ENCODE peak calls at places on chromosomes 6 and 20, in seven cellular contexts. D, H, B, Q, U, X and M are unnamed samples.
A peak's percentile ranks its signal among the peaks of the same experiment; 100 is the strongest.

GRCh38 chr6:31575335-31575901 is at the start of gene TNF:
- DNase-seq in D (peak; percentile 45), H (no peak), B (no peak), Q (peak; percentile 61), U (peak; percentile 94), X (peak; percentile 58), M (no peak)

GRCh38 chr20:64210661-64211369 is 44.7 kb upstream of the PCMTD2 start:
- DNase-seq in D (no peak), H (no peak), B (no peak), Q (no peak), U (no peak), X (no peak), M (no peak)

GRCh38 chr6:3768502-3768901 is 17.0 kb upstream of the PXDC1 start:
- DNase-seq in D (no peak), H (no peak), B (no peak), Q (no peak), U (no peak), X (no peak), M (no peak)

GRCh38 chr6:24902782-24903181 is 33.0 kb downstream of the RIPOR2 start:
- DNase-seq in D (no peak), H (peak; percentile 91), B (peak; percentile 36), Q (no peak), U (no peak), X (no peak), M (no peak)

GRCh38 chr6:153553627-153554026 is 422.5 kb upstream of the RGS17 start:
- DNase-seq in D (no peak), H (no peak), B (peak; percentile 25), Q (no peak), U (peak; percentile 5), X (no peak), M (no peak)

GRCh38 chr6:167930300-167930699 is 67.2 kb upstream of the KIF25 start:
- DNase-seq in D (no peak), H (peak; percentile 87), B (peak; percentile 16), Q (no peak), U (no peak), X (no peak), M (no peak)

GRCh38 chr6:25971187-25971811 is 8.7 kb downstream of the TRIM38 start:
- DNase-seq in D (no peak), H (peak; percentile 95), B (peak; percentile 96), Q (no peak), U (no peak), X (no peak), M (peak; percentile 90)

GRCh38 chr20:63377256-63378114 is 16.3 kb upstream of the CHRNA4 start:
- DNase-seq in D (no peak), H (no peak), B (no peak), Q (no peak), U (no peak), X (no peak), M (no peak)

GRCh38 chr6:169069361-169069760 is 184.3 kb downstream of the THBS2 start:
- DNase-seq in D (no peak), H (peak; percentile 84), B (no peak), Q (no peak), U (no peak), X (no peak), M (no peak)

GRCh38 chr6:160921095-160921494 is 70.5 kb upstream of the MAP3K4 start:
- DNase-seq in D (no peak), H (no peak), B (peak; percentile 11), Q (no peak), U (no peak), X (no peak), M (no peak)

GRCh38 chr6:37785688-37786270 is 33.7 kb upstream of the ZFAND3 start:
- DNase-seq in D (no peak), H (no peak), B (peak; percentile 33), Q (no peak), U (no peak), X (no peak), M (no peak)

GRCh38 chr6:37783025-37783825 is 36.3 kb upstream of the ZFAND3 start:
- DNase-seq in D (no peak), H (peak; percentile 41), B (no peak), Q (no peak), U (no peak), X (no peak), M (no peak)

GRCh38 chr6:37785002-37785687 is 34.4 kb upstream of the ZFAND3 start:
- DNase-seq in D (no peak), H (no peak), B (no peak), Q (no peak), U (no peak), X (no peak), M (no peak)

GRCh38 chr6:37784585-37784967 is 35.0 kb upstream of the ZFAND3 start:
- DNase-seq in D (no peak), H (no peak), B (no peak), Q (no peak), U (no peak), X (no peak), M (no peak)

GRCh38 chr6:37783831-37784584 is 35.5 kb upstream of the ZFAND3 start:
- DNase-seq in D (no peak), H (peak; percentile 29), B (peak; percentile 41), Q (no peak), U (no peak), X (no peak), M (no peak)
- H3K4me3 ChIP-seq in D (peak overlapping the region; percentile 50), H (peak overlapping the region; percentile 15), B (peak overlapping the region; percentile 37), Q (no peak overlapping the region), U (peak overlapping the region; percentile 19), X (no peak overlapping the region), M (peak overlapping the region; percentile 8)

DNA sequence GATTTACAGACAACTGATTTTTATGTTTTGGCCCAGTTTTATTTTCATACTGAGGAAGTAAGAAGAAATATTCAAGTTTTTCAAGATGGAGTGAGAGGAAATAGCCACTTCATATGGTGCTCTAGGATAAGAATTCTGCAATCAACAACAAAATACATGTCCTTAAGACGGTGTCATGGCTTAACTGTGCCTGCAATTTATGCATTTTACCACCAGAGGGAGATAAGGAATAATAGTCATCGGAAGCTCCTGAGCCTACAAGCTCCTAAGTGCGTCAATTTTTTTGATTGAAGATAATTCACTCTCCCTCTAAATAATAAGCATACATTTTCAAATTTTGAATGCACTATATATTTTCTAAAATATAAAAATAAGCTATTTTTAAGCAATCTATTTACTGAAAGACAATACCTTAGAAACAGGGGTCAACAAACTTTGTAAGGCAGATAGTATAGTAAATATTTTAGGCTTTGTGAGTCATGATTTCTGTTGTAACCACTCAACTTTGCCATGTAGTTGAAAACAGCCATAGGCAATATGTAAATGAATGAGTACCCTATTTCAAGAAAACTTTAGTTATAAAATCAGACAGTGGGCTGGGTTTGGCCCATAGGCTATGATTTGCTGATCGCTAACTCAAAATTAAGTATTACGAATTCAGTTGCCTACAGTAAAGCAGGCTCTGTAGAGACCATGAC is 230.9 kb upstream of the DTNBP1 start:
- DNase-seq in D (no peak), H (no peak), B (peak; percentile 50), Q (peak; percentile 57), U (peak; percentile 86), X (no peak), M (no peak)
- TF ChIP-seq CTCF in D (no peak), H (peak; percentile 50), B (peak; percentile 45), Q (peak; percentile 85), U (peak; percentile 50), X (peak; percentile 33), M (peak; percentile 5)

DNA sequence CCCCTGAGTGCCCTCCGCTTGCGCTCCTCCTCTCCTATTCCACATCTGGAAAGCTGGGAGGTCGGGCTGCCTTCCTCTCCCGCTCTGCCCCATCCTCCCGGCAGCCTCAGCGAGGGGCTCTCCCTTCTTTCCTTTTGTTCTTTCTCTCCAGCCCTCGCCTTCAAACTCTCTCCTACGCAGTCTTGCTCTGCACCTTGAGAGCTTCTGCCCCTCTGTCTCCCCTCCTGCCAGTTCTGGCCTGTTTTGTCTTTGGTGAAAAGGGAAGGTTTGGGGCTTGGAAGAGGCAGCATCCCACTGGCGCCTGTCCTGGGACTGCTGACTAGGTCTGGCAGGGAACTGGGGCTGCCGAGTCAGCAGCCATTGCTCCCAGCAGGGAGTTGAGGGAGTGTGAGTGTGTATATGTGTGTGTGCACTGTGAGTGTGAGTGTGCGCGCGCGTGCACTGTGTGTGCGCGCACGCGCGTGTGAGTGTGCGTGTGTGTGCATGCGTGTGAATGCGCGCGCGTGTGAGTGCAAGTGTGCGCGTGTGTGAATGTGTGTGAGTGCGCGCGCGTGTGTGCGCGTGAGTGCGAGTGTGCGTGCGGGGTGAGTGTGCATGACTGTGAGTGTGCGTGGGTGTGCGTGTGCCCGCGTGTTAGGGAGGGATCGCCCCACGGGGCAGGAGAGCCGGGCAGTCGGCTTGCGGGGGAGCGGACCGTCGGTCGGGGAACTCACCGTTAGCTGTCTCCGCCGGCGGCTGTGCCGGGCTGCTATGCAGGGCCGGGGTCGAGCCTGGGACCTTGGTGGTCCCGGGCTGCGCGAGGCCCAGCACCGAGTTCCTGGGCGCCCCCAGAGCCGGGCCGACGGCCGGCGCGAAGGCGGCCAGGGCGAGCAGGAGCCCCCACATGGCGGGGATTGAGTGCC is 488 bp downstream of the CPXM1 start:
- DNase-seq in D (no peak), H (peak; percentile 16), B (no peak), Q (no peak), U (no peak), X (no peak), M (no peak)
- H3K4me3 ChIP-seq in D (peak overlapping the region; percentile 74), H (peak overlapping the region; percentile 49), B (peak overlapping the region; percentile 42), Q (no peak overlapping the region), U (no peak overlapping the region), X (no peak overlapping the region), M (peak overlapping the region; percentile 60)

GRCh38 chr6:170451762-170452651 is 101.1 kb downstream of the PSMB1 start:
- DNase-seq in D (no peak), H (no peak), B (no peak), Q (no peak), U (no peak), X (no peak), M (no peak)
- TF ChIP-seq CTCF in D (no peak), H (no peak), B (no peak), Q (no peak), U (no peak), X (no peak), M (no peak)

GRCh38 chr6:34057790-34058189 is 88.1 kb downstream of the GRM4 start:
- DNase-seq in D (no peak), H (no peak), B (no peak), Q (no peak), U (no peak), X (no peak), M (no peak)

GRCh38 chr6:34055223-34055933 is 90.5 kb downstream of the GRM4 start:
- DNase-seq in D (peak; percentile 36), H (peak; percentile 42), B (peak; percentile 65), Q (peak; percentile 83), U (peak; percentile 75), X (peak; percentile 70), M (no peak)

GRCh38 chr6:34059136-34059731 is 86.7 kb downstream of the GRM4 start:
- DNase-seq in D (no peak), H (peak; percentile 23), B (no peak), Q (no peak), U (no peak), X (no peak), M (no peak)

GRCh38 chr6:34056301-34056700 is 89.6 kb downstream of the GRM4 start:
- DNase-seq in D (no peak), H (peak; percentile 11), B (peak; percentile 59), Q (peak; percentile 84), U (peak; percentile 37), X (peak; percentile 83), M (no peak)

GRCh38 chr6:34057191-34057590 is 88.7 kb downstream of the GRM4 start:
- DNase-seq in D (no peak), H (no peak), B (no peak), Q (no peak), U (no peak), X (no peak), M (no peak)
- H3K4me3 ChIP-seq in D (no peak overlapping the region), H (no peak overlapping the region), B (no peak overlapping the region), Q (no peak overlapping the region), U (no peak overlapping the region), X (no peak overlapping the region), M (no peak overlapping the region)